ENCODE peak calls at places on chromosomes 5 and 9, in ten cellular contexts. S is AML-193, T is hippocampal formation, E is H1, O is AG04450, K is T-helper 9 cell, U is A549, W is right atrium auricular region, C is HuH-7.5, R is mesothelial cell of epicardium. X is an unnamed sample.

GRCh38 chr9:37943329-37944265 is 39.7 kb upstream of the SLC25A51 start:
- DNase-seq in U (no peak), T (peak), C (no peak), K (no peak), S (no peak), E (no peak), O (peak), W (no peak), R (no peak), X (no peak)

GRCh38 chr9:15187589-15187988 is 119.4 kb downstream of the TTC39B start:
- DNase-seq in O (no peak), K (no peak), U (no peak), C (no peak), S (no peak), E (no peak), R (no peak), W (no peak), T (no peak), X (no peak)

GRCh38 chr9:78363221-78363620 is 66.3 kb downstream of the PSAT1 start:
- DNase-seq in S (no peak), O (no peak), E (no peak), T (no peak), W (no peak), U (no peak), R (no peak), K (no peak), C (no peak), X (no peak)

GRCh38 chr5:10699281-10699874 is 61.7 kb downstream of the DAP start:
- DNase-seq in K (no peak), O (no peak), T (no peak), R (no peak), E (no peak), S (no peak), U (no peak), W (no peak), C (no peak), X (no peak)

GRCh38 chr5:71653119-71653518 is 66.0 kb upstream of the CARTPT start:
- DNase-seq in K (no peak), S (no peak), C (no peak), O (no peak), W (no peak), U (no peak), E (no peak), T (no peak), R (no peak), X (no peak)

GRCh38 chr5:80963966-80964481 is 3.9 kb downstream of the RASGRF2 start:
- DNase-seq in T (no peak), U (no peak), E (no peak), K (no peak), W (no peak), S (no peak), O (no peak), C (no peak), R (no peak), X (no peak)

GRCh38 chr5:14932902-14933475 is 61.4 kb upstream of the ANKH start:
- DNase-seq in E (no peak), R (no peak), U (no peak), C (no peak), K (no peak), S (no peak), W (no peak), T (no peak), O (no peak), X (no peak)

GRCh38 chr9:125262217-125262991 is 778 bp downstream of the GAPVD1 start:
- DNase-seq in R (no peak), O (no peak), T (no peak), E (no peak), U (no peak), K (no peak), W (no peak), C (peak), S (no peak), X (peak)

GRCh38 chr5:78345485-78345884 is 14.9 kb upstream of the SCAMP1 start:
- DNase-seq in K (no peak), C (no peak), W (no peak), E (no peak), U (no peak), T (no peak), O (no peak), R (no peak), S (no peak), X (no peak)

GRCh38 chr9:8365466-8366160 is 566.0 kb upstream of the DMAC1 start:
- DNase-seq in W (no peak), T (no peak), K (no peak), O (no peak), U (no peak), R (no peak), C (no peak), S (no peak), E (no peak), X (no peak)

GRCh38 chr9:31347082-31347617 is 1037.3 kb upstream of the ACO1 start:
- DNase-seq in E (no peak), U (no peak), W (no peak), O (no peak), R (no peak), S (peak), T (no peak), K (no peak), C (no peak), X (no peak)

GRCh38 chr5:115543931-115544370 is 624 bp downstream of the FEM1C start:
- DNase-seq in U (no peak), T (peak), K (peak), S (peak), R (peak), C (no peak), O (no peak), E (no peak), W (peak), X (no peak)

GRCh38 chr9:87678650-87679355 is 47.1 kb upstream of the CTSL start:
- DNase-seq in C (peak), O (peak), S (no peak), W (peak), T (peak), K (peak), U (peak), E (no peak), R (no peak), X (peak)

GRCh38 chr9:79325501-79325900 is 246.3 kb upstream of the TLE4 start:
- DNase-seq in T (no peak), U (no peak), E (no peak), R (no peak), W (no peak), C (no peak), O (no peak), K (no peak), S (no peak), X (no peak)

GRCh38 chr5:180555168-180555921 is 36.0 kb downstream of the SCGB3A1 start:
- DNase-seq in O (peak), U (peak), W (no peak), E (no peak), S (no peak), R (no peak), T (no peak), C (no peak), K (no peak), X (peak)

GRCh38 chr9:132411091-132411508 is 1.1 kb downstream of the CFAP77 start:
- DNase-seq in S (no peak), U (peak), K (peak), E (peak), T (no peak), W (no peak), C (peak), O (no peak), R (peak), X (peak)

GRCh38 chr5:179241175-179241574 is 104.1 kb downstream of the ADAMTS2 start:
- DNase-seq in W (no peak), K (no peak), U (no peak), S (no peak), T (no peak), O (no peak), E (no peak), R (peak), C (no peak), X (no peak)

GRCh38 chr5:4229414-4229813 is 633.8 kb downstream of the IRX1 start:
- DNase-seq in W (no peak), T (no peak), O (no peak), K (no peak), S (no peak), E (no peak), C (no peak), R (no peak), U (no peak), X (no peak)

GRCh38 chr5:10320793-10321192 is 13.1 kb upstream of the CMBL start:
- DNase-seq in S (no peak), E (no peak), O (no peak), C (no peak), K (no peak), R (no peak), T (no peak), U (no peak), W (no peak), X (peak)

GRCh38 chr5:126104951-126105350 is 318.3 kb upstream of the GRAMD2B start:
- DNase-seq in S (no peak), K (no peak), R (no peak), C (no peak), W (no peak), O (no peak), E (no peak), U (no peak), T (no peak), X (no peak)

GRCh38 chr5:180816608-180817534 is 14.3 kb upstream of the MGAT1 start:
- DNase-seq in W (no peak), C (no peak), U (no peak), S (no peak), E (no peak), O (no peak), R (no peak), K (no peak), T (no peak), X (no peak)

GRCh38 chr5:167793700-167794099 is 497.7 kb upstream of the WWC1 start:
- DNase-seq in O (no peak), U (no peak), R (no peak), S (no peak), K (no peak), W (no peak), C (no peak), T (no peak), E (no peak), X (no peak)

GRCh38 chr5:1214163-1214935 is 10.8 kb upstream of the SLC6A18 start:
- DNase-seq in K (no peak), T (no peak), E (no peak), C (no peak), R (no peak), S (no peak), O (no peak), W (no peak), U (no peak), X (no peak)

GRCh38 chr9:84832453-84832852 is 162.9 kb downstream of the NTRK2 start:
- DNase-seq in S (no peak), W (no peak), O (no peak), C (no peak), T (no peak), R (no peak), E (no peak), K (no peak), U (no peak), X (no peak)

GRCh38 chr5:126967808-126968466 is 62.4 kb downstream of the MARCHF3 start:
- DNase-seq in C (no peak), W (no peak), U (no peak), S (no peak), O (no peak), E (no peak), R (no peak), T (no peak), K (no peak), X (no peak)

X was measured in K562.